ENCODE peak calls at places on chromosomes 4 and X, in nine cellular contexts. One of them, this sample, is unnamed.

GRCh38 chr4:1871471-1872021 is 353 bp downstream of the NSD2 start:
- DNase-seq in ovary: peak
- DNase-seq in astrocyte of the spinal cord: no peak
- DNase-seq in coronary artery: no peak
- DNase-seq in Peyer's patch: peak
- DNase-seq in stomach: no peak
- DNase-seq in breast epithelium: no peak
- DNase-seq in A549: peak
- DNase-seq in fibroblast of mammary gland: no peak
- DNase-seq in this sample: no peak

GRCh38 chrX:42739258-42739657 is 38.7 kb downstream of the PPP1R2C start:
- DNase-seq in ovary: no peak
- DNase-seq in astrocyte of the spinal cord: no peak
- DNase-seq in stomach: no peak
- DNase-seq in coronary artery: no peak
- DNase-seq in A549: no peak
- DNase-seq in Peyer's patch: no peak
- DNase-seq in breast epithelium: no peak
- DNase-seq in fibroblast of mammary gland: peak
- DNase-seq in this sample: peak

GRCh38 chr4:41880840-41881831 is 54.1 kb upstream of the TMEM33 start:
- DNase-seq in breast epithelium: no peak
- DNase-seq in astrocyte of the spinal cord: peak
- DNase-seq in coronary artery: no peak
- DNase-seq in Peyer's patch: no peak
- DNase-seq in ovary: no peak
- DNase-seq in stomach: no peak
- DNase-seq in fibroblast of mammary gland: no peak
- DNase-seq in A549: no peak
- DNase-seq in this sample: peak

GRCh38 chrX:131264053-131264452 is 25.1 kb downstream of the IGSF1 start:
- DNase-seq in fibroblast of mammary gland: no peak
- DNase-seq in astrocyte of the spinal cord: no peak
- DNase-seq in Peyer's patch: no peak
- DNase-seq in stomach: no peak
- DNase-seq in ovary: no peak
- DNase-seq in A549: no peak
- DNase-seq in breast epithelium: no peak
- DNase-seq in coronary artery: no peak
- DNase-seq in this sample: no peak

GRCh38 chr4:54843106-54843505 is 185.3 kb downstream of the KIT start:
- DNase-seq in ovary: no peak
- DNase-seq in Peyer's patch: no peak
- DNase-seq in stomach: no peak
- DNase-seq in A549: no peak
- DNase-seq in fibroblast of mammary gland: no peak
- DNase-seq in astrocyte of the spinal cord: no peak
- DNase-seq in breast epithelium: no peak
- DNase-seq in coronary artery: no peak
- DNase-seq in this sample: no peak

GRCh38 chr4:121597346-121597934 is 99.3 kb downstream of the ANXA5 start:
- DNase-seq in A549: no peak
- DNase-seq in Peyer's patch: no peak
- DNase-seq in fibroblast of mammary gland: peak
- DNase-seq in breast epithelium: no peak
- DNase-seq in ovary: no peak
- DNase-seq in stomach: no peak
- DNase-seq in astrocyte of the spinal cord: peak
- DNase-seq in coronary artery: no peak
- DNase-seq in this sample: peak

GRCh38 chr4:38190717-38191178 is 230.6 kb downstream of the PTTG2 start:
- DNase-seq in coronary artery: peak
- DNase-seq in astrocyte of the spinal cord: peak
- DNase-seq in fibroblast of mammary gland: peak
- DNase-seq in ovary: peak
- DNase-seq in stomach: no peak
- DNase-seq in Peyer's patch: no peak
- DNase-seq in breast epithelium: no peak
- DNase-seq in A549: no peak
- DNase-seq in this sample: peak

GRCh38 chr4:24736066-24736465 is 59.3 kb upstream of the SOD3 start:
- DNase-seq in breast epithelium: no peak
- DNase-seq in coronary artery: no peak
- DNase-seq in ovary: no peak
- DNase-seq in astrocyte of the spinal cord: no peak
- DNase-seq in stomach: no peak
- DNase-seq in Peyer's patch: no peak
- DNase-seq in fibroblast of mammary gland: peak
- DNase-seq in A549: peak
- DNase-seq in this sample: peak

GRCh38 chr4:67109276-67109675 is 436.0 kb downstream of the CENPC start:
- DNase-seq in breast epithelium: no peak
- DNase-seq in coronary artery: no peak
- DNase-seq in fibroblast of mammary gland: no peak
- DNase-seq in astrocyte of the spinal cord: no peak
- DNase-seq in A549: no peak
- DNase-seq in ovary: no peak
- DNase-seq in stomach: no peak
- DNase-seq in Peyer's patch: no peak
- DNase-seq in this sample: no peak

GRCh38 chr4:48905363-48906015 is 1.1 kb downstream of the OCIAD2 start:
- DNase-seq in Peyer's patch: peak
- DNase-seq in ovary: no peak
- DNase-seq in breast epithelium: no peak
- DNase-seq in stomach: peak
- DNase-seq in coronary artery: no peak
- DNase-seq in astrocyte of the spinal cord: peak
- DNase-seq in fibroblast of mammary gland: peak
- DNase-seq in A549: peak
- DNase-seq in this sample: peak

GRCh38 chr4:188660796-188661195 is 521.6 kb downstream of the TRIML1 start:
- DNase-seq in coronary artery: no peak
- DNase-seq in Peyer's patch: no peak
- DNase-seq in A549: no peak
- DNase-seq in ovary: no peak
- DNase-seq in astrocyte of the spinal cord: no peak
- DNase-seq in stomach: no peak
- DNase-seq in fibroblast of mammary gland: no peak
- DNase-seq in breast epithelium: no peak
- DNase-seq in this sample: no peak

GRCh38 chr4:151997461-151997860 is 236.7 kb upstream of the GATB start:
- DNase-seq in A549: no peak
- DNase-seq in astrocyte of the spinal cord: no peak
- DNase-seq in breast epithelium: no peak
- DNase-seq in fibroblast of mammary gland: no peak
- DNase-seq in ovary: no peak
- DNase-seq in stomach: no peak
- DNase-seq in coronary artery: no peak
- DNase-seq in Peyer's patch: no peak
- DNase-seq in this sample: no peak

GRCh38 chr4:8854866-8855265 is 16.8 kb downstream of the HMX1 start:
- DNase-seq in breast epithelium: no peak
- DNase-seq in stomach: no peak
- DNase-seq in Peyer's patch: no peak
- DNase-seq in coronary artery: no peak
- DNase-seq in fibroblast of mammary gland: peak
- DNase-seq in ovary: no peak
- DNase-seq in astrocyte of the spinal cord: peak
- DNase-seq in A549: no peak
- DNase-seq in this sample: peak

GRCh38 chr4:108029321-108029720 is 39.6 kb downstream of the HADH start:
- DNase-seq in A549: no peak
- DNase-seq in ovary: no peak
- DNase-seq in breast epithelium: no peak
- DNase-seq in Peyer's patch: no peak
- DNase-seq in astrocyte of the spinal cord: no peak
- DNase-seq in coronary artery: no peak
- DNase-seq in fibroblast of mammary gland: no peak
- DNase-seq in stomach: no peak
- DNase-seq in this sample: no peak

GRCh38 chr4:119525005-119525749 is 103.4 kb downstream of the PDE5A start:
- DNase-seq in ovary: no peak
- DNase-seq in fibroblast of mammary gland: peak
- DNase-seq in astrocyte of the spinal cord: peak
- DNase-seq in Peyer's patch: no peak
- DNase-seq in coronary artery: no peak
- DNase-seq in breast epithelium: no peak
- DNase-seq in A549: peak
- DNase-seq in stomach: no peak
- DNase-seq in this sample: peak

GRCh38 chrX:18981124-18981807 is 2.6 kb downstream of the PHKA2 start:
- DNase-seq in coronary artery: no peak
- DNase-seq in A549: peak
- DNase-seq in Peyer's patch: no peak
- DNase-seq in stomach: no peak
- DNase-seq in breast epithelium: no peak
- DNase-seq in ovary: no peak
- DNase-seq in astrocyte of the spinal cord: no peak
- DNase-seq in fibroblast of mammary gland: no peak
- DNase-seq in this sample: no peak

GRCh38 chrX:18983711-18984380 is at the start of gene PHKA2:
- DNase-seq in fibroblast of mammary gland: peak
- DNase-seq in A549: no peak
- DNase-seq in Peyer's patch: peak
- DNase-seq in breast epithelium: peak
- DNase-seq in astrocyte of the spinal cord: no peak
- DNase-seq in coronary artery: peak
- DNase-seq in stomach: peak
- DNase-seq in ovary: no peak
- DNase-seq in this sample: peak

GRCh38 chrX:18985186-18985435 is 1.2 kb upstream of the PHKA2 start:
- DNase-seq in coronary artery: no peak
- DNase-seq in fibroblast of mammary gland: no peak
- DNase-seq in Peyer's patch: no peak
- DNase-seq in A549: no peak
- DNase-seq in ovary: no peak
- DNase-seq in stomach: no peak
- DNase-seq in astrocyte of the spinal cord: no peak
- DNase-seq in breast epithelium: no peak
- DNase-seq in this sample: no peak

DNA sequence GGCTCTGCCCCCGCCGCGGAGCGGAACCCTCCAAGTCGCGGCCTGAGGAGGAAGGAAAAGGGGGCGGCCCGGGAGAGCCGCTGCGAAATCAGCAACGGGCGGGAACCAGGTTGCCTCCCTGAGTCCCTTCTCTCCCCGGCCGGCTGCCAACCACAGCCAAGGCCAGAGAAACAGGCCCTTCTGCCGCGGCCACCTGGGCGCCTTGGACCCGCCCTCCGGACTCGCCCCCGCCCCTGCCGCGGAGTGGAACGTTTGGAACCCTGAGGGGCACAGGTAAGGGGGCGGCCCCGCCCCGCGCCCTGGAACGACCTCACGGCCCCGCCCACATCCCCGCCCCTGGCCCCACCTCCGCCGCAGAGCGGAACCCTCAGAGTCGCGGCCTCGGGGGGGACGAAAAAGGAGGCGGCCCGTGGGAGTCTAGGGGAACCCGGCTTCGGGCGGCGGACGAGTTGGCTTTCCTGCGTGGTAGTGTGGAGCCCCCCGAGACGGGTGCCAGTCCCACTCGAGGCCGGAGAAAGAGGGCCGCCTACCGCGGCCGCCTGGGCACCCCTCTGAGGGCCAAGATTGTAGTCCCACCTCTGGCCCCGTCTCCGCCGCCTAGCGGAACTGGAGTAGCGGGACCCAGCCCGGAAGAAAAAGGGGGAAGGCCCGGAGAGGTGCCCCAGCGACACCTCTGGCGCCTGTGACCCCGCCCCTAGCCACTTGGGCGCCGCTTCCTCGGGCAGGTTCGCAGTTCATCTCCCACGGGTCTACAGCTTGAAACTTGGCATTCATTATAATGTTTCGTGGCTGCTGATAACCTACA is 669 bp upstream of the PHKA2 start:
- DNase-seq in A549: peak
- DNase-seq in coronary artery: peak
- DNase-seq in fibroblast of mammary gland: peak
- DNase-seq in breast epithelium: peak
- DNase-seq in ovary: peak
- DNase-seq in astrocyte of the spinal cord: peak
- DNase-seq in stomach: peak
- DNase-seq in Peyer's patch: peak
- DNase-seq in this sample: peak
- TF ChIP-seq CTCF in A549: peak
- TF ChIP-seq CTCF in coronary artery: peak
- TF ChIP-seq CTCF in fibroblast of mammary gland: peak
- TF ChIP-seq CTCF in breast epithelium: peak
- TF ChIP-seq CTCF in ovary: peak
- TF ChIP-seq CTCF in astrocyte of the spinal cord: peak
- TF ChIP-seq CTCF in stomach: no peak
- TF ChIP-seq CTCF in Peyer's patch: peak
- TF ChIP-seq CTCF in this sample: peak

GRCh38 chr4:125951275-125951887 is 636.6 kb downstream of the FAT4 start:
- DNase-seq in ovary: no peak
- DNase-seq in astrocyte of the spinal cord: peak
- DNase-seq in stomach: no peak
- DNase-seq in Peyer's patch: no peak
- DNase-seq in A549: no peak
- DNase-seq in fibroblast of mammary gland: peak
- DNase-seq in coronary artery: no peak
- DNase-seq in breast epithelium: no peak
- DNase-seq in this sample: peak
- H3K4me3 ChIP-seq in ovary: no peak
- H3K4me3 ChIP-seq in astrocyte of the spinal cord: no peak
- H3K4me3 ChIP-seq in stomach: no peak
- H3K4me3 ChIP-seq in Peyer's patch: no peak
- H3K4me3 ChIP-seq in A549: no peak
- H3K4me3 ChIP-seq in fibroblast of mammary gland: no peak
- H3K4me3 ChIP-seq in coronary artery: no peak
- H3K4me3 ChIP-seq in breast epithelium: no peak
- H3K4me3 ChIP-seq in this sample: no peak

GRCh38 chr4:184143770-184144564 is 73.7 kb downstream of the ENPP6 start:
- DNase-seq in astrocyte of the spinal cord: no peak
- DNase-seq in coronary artery: no peak
- DNase-seq in breast epithelium: no peak
- DNase-seq in A549: no peak
- DNase-seq in Peyer's patch: no peak
- DNase-seq in stomach: no peak
- DNase-seq in ovary: no peak
- DNase-seq in fibroblast of mammary gland: no peak
- DNase-seq in this sample: no peak
- TF ChIP-seq CTCF in astrocyte of the spinal cord: no peak
- TF ChIP-seq CTCF in coronary artery: no peak
- TF ChIP-seq CTCF in breast epithelium: no peak
- TF ChIP-seq CTCF in A549: no peak
- TF ChIP-seq CTCF in Peyer's patch: no peak
- TF ChIP-seq CTCF in stomach: no peak
- TF ChIP-seq CTCF in ovary: no peak
- TF ChIP-seq CTCF in fibroblast of mammary gland: no peak
- TF ChIP-seq CTCF in this sample: no peak

DNA sequence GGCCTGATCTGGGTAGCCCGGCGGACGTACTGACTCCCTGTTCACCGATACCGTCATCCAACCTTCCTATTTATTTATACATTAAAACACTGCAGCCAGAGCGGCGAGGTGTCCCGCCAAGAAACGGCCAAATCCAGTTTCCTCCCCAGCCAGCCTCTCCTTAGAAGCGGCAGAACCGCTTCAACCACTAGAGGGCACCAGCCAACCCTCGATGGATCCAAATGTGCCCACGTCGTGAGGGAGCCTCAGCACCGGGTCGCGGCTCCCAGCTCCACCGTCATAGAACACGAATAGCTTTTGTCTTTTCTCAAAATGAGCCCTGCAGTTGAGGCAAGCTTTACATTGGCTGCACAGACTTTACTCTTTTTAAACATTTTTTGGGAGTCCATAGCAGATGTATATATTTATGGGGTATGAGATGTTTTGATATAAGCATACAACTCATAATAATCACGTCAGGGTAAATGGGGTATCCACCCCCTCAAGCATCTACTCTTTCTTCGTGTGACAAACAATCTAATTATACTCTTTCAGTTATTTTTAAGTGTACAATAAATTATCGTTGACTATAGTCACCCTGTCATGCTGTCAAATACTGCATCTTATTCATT is 13.0 kb upstream of the HELT start:
- DNase-seq in stomach: peak
- DNase-seq in coronary artery: peak
- DNase-seq in breast epithelium: peak
- DNase-seq in astrocyte of the spinal cord: peak
- DNase-seq in A549: peak
- DNase-seq in Peyer's patch: peak
- DNase-seq in ovary: peak
- DNase-seq in fibroblast of mammary gland: peak
- DNase-seq in this sample: peak
- H3K4me3 ChIP-seq in stomach: peak
- H3K4me3 ChIP-seq in coronary artery: peak
- H3K4me3 ChIP-seq in breast epithelium: peak
- H3K4me3 ChIP-seq in astrocyte of the spinal cord: peak
- H3K4me3 ChIP-seq in A549: peak
- H3K4me3 ChIP-seq in Peyer's patch: no peak
- H3K4me3 ChIP-seq in ovary: no peak
- H3K4me3 ChIP-seq in fibroblast of mammary gland: peak
- H3K4me3 ChIP-seq in this sample: peak